ENCODE peak calls at places on chromosomes 16 and 17, in four cellular contexts. One of them, this sample, is unnamed.

GRCh38 chr17:43583332-43583731 is 37.2 kb upstream of the ETV4 start:
- DNase-seq in HCT116: no peak
- DNase-seq in uterus: no peak
- DNase-seq in adrenal gland: no peak
- DNase-seq in this sample: no peak

GRCh38 chr16:88754912-88755744 is 29.9 kb downstream of the PIEZO1 start:
- DNase-seq in adrenal gland: no peak
- DNase-seq in uterus: no peak
- DNase-seq in HCT116: no peak
- DNase-seq in this sample: no peak

GRCh38 chr17:17126131-17127110 is 79.7 kb downstream of the PLD6 start:
- DNase-seq in adrenal gland: no peak
- DNase-seq in uterus: no peak
- DNase-seq in HCT116: no peak
- DNase-seq in this sample: no peak

GRCh38 chr17:82097187-82097918 is 683 bp downstream of the FASN start:
- DNase-seq in adrenal gland: peak; percentile 69
- DNase-seq in HCT116: no peak
- DNase-seq in uterus: peak; percentile 39
- DNase-seq in this sample: no peak

GRCh38 chr17:29709861-29710849 is 87.4 kb upstream of the CORO6 start:
- DNase-seq in HCT116: no peak
- DNase-seq in adrenal gland: no peak
- DNase-seq in uterus: no peak
- DNase-seq in this sample: no peak

GRCh38 chr16:88495268-88495772 is 42.2 kb downstream of the ZFPM1 start:
- DNase-seq in HCT116: no peak
- DNase-seq in uterus: no peak
- DNase-seq in adrenal gland: no peak
- DNase-seq in this sample: no peak

GRCh38 chr17:1797323-1797722 is 32.4 kb downstream of the SMYD4 start:
- DNase-seq in adrenal gland: no peak
- DNase-seq in HCT116: no peak
- DNase-seq in uterus: no peak
- DNase-seq in this sample: no peak

GRCh38 chr16:3256146-3256875 is at the start of gene MEFV:
- DNase-seq in uterus: no peak
- DNase-seq in adrenal gland: no peak
- DNase-seq in HCT116: no peak
- DNase-seq in this sample: no peak

GRCh38 chr17:53823341-53824050 is 769 bp downstream of the KIF2B start:
- DNase-seq in adrenal gland: no peak
- DNase-seq in HCT116: no peak
- DNase-seq in uterus: no peak
- DNase-seq in this sample: no peak

GRCh38 chr16:24609740-24610420 is 70.5 kb downstream of the RBBP6 start:
- DNase-seq in uterus: peak; percentile 69
- DNase-seq in HCT116: no peak
- DNase-seq in adrenal gland: peak; percentile 64
- DNase-seq in this sample: peak; percentile 71

GRCh38 chr16:28193530-28194423 is 18.0 kb downstream of the XPO6 start:
- DNase-seq in HCT116: no peak
- DNase-seq in uterus: no peak
- DNase-seq in adrenal gland: no peak
- DNase-seq in this sample: no peak

GRCh38 chr17:60130466-60130865 is 19.3 kb upstream of the CA4 start:
- DNase-seq in adrenal gland: no peak
- DNase-seq in HCT116: no peak
- DNase-seq in uterus: no peak
- DNase-seq in this sample: no peak

GRCh38 chr17:82330322-82331239 is 3.0 kb downstream of the SECTM1 start:
- DNase-seq in HCT116: no peak
- DNase-seq in uterus: no peak
- DNase-seq in adrenal gland: no peak
- DNase-seq in this sample: no peak

GRCh38 chr17:43528988-43529814 is 16.9 kb downstream of the ETV4 start:
- DNase-seq in adrenal gland: no peak
- DNase-seq in uterus: no peak
- DNase-seq in HCT116: no peak
- DNase-seq in this sample: no peak

GRCh38 chr16:28592511-28592910 is 4.3 kb downstream of the SULT1A2 start:
- DNase-seq in adrenal gland: no peak
- DNase-seq in uterus: no peak
- DNase-seq in HCT116: no peak
- DNase-seq in this sample: no peak

GRCh38 chr17:10614536-10615155 is 42.5 kb downstream of the MYH3 start:
- DNase-seq in HCT116: peak; percentile 42
- DNase-seq in adrenal gland: peak; percentile 37
- DNase-seq in uterus: peak; percentile 27
- DNase-seq in this sample: no peak

GRCh38 chr17:48486557-48486956 is 44.3 kb downstream of the HOXB1 start:
- DNase-seq in adrenal gland: no peak
- DNase-seq in HCT116: peak; percentile 82
- DNase-seq in uterus: no peak
- DNase-seq in this sample: no peak

GRCh38 chr17:71085238-71086033 is 916.1 kb downstream of the KCNJ2 start:
- DNase-seq in uterus: no peak
- DNase-seq in adrenal gland: no peak
- DNase-seq in HCT116: peak; percentile 35
- DNase-seq in this sample: no peak

GRCh38 chr17:50661795-50662391 is 27.2 kb downstream of the ABCC3 start:
- DNase-seq in adrenal gland: peak; percentile 92
- DNase-seq in HCT116: peak; percentile 92
- DNase-seq in uterus: peak; percentile 79
- DNase-seq in this sample: no peak

GRCh38 chr16:65733706-65734105 is 611.8 kb upstream of the CDH11 start:
- DNase-seq in adrenal gland: no peak
- DNase-seq in uterus: no peak
- DNase-seq in HCT116: no peak
- DNase-seq in this sample: no peak

GRCh38 chr17:72795941-72796340 is 296.5 kb downstream of the SLC39A11 start:
- DNase-seq in adrenal gland: no peak
- DNase-seq in HCT116: no peak
- DNase-seq in uterus: no peak
- DNase-seq in this sample: no peak

GRCh38 chr16:73319747-73320146 is 271.8 kb upstream of the ZFHX3 start:
- DNase-seq in adrenal gland: no peak
- DNase-seq in HCT116: no peak
- DNase-seq in uterus: no peak
- DNase-seq in this sample: no peak

GRCh38 chr16:975313-975690 is 4.5 kb upstream of the LMF1 start:
- DNase-seq in HCT116: no peak
- DNase-seq in uterus: no peak
- DNase-seq in adrenal gland: no peak
- DNase-seq in this sample: no peak

GRCh38 chr16:47143329-47143676 is 442 bp downstream of the NETO2 start:
- DNase-seq in uterus: no peak
- DNase-seq in HCT116: peak; percentile 15
- DNase-seq in adrenal gland: peak; percentile 63
- DNase-seq in this sample: no peak
- TF ChIP-seq CTCF in uterus: no peak
- TF ChIP-seq CTCF in HCT116: peak; percentile 28
- TF ChIP-seq CTCF in adrenal gland: no peak
- TF ChIP-seq CTCF in this sample: peak; percentile 52

GRCh38 chr16:84599528-84600202 is 18.2 kb downstream of the COTL1 start:
- DNase-seq in HCT116: no peak
- DNase-seq in adrenal gland: peak; percentile 48
- DNase-seq in uterus: peak; percentile 52
- DNase-seq in this sample: peak; percentile 58
- H3K4me3 ChIP-seq in HCT116: no peak overlapping the region
- H3K4me3 ChIP-seq in adrenal gland: no peak overlapping the region
- H3K4me3 ChIP-seq in uterus: peak overlapping the region; percentile 11
- H3K4me3 ChIP-seq in this sample: no peak overlapping the region

DNA sequence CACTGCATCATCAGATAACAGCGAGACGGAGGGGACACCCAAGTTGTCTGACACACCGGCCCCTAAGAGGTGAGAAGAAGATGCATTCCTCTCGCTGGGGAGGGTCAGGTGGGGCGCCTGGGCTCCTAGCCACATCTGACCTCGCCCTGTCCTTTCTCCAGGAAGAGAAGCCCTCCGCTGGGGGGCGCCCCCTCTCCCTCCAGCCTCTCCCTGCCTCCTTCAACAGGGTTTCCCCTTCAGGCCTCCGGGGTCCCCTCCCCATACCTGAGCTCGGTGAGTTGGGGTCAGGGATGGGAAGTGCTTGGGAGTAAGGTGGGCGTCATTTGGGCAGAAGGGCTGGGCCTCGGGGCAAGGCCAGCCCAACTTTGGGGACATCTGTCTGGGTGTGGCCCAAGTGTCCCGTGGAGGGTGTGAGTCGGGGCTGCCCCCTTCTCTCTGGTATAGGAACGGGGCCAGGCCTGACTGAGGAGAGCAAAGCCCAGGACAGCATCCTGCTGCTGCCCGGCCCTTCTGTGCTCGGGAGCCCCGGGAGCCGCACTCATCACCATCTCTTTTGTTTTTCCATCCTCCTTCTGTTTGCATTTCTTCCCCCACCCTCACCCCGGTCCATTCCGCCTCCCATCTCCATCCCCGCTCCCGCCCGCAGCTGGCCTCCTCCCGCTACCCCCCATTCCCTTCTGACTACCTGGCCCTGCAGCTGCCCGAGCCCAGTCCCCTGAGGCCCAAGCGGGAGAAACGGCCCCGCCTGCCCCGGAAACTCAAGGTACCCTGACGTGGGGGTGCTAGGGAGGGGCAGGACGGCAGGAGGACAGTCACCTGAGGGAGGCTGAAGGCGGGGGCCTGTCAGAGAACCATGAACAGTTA is 5.0 kb downstream of the INO80E start:
- DNase-seq in HCT116: no peak
- DNase-seq in adrenal gland: no peak
- DNase-seq in uterus: no peak
- DNase-seq in this sample: no peak
- TF ChIP-seq CTCF in HCT116: no peak
- TF ChIP-seq CTCF in adrenal gland: no peak
- TF ChIP-seq CTCF in uterus: no peak
- TF ChIP-seq CTCF in this sample: no peak

GRCh38 chr17:75506888-75507287 is 8.4 kb downstream of the CASKIN2 start:
- DNase-seq in uterus: no peak
- DNase-seq in adrenal gland: no peak
- DNase-seq in HCT116: no peak
- DNase-seq in this sample: no peak

GRCh38 chr17:75507712-75508111 is 7.6 kb downstream of the CASKIN2 start:
- DNase-seq in HCT116: no peak
- DNase-seq in adrenal gland: no peak
- DNase-seq in uterus: no peak
- DNase-seq in this sample: peak; percentile 90

GRCh38 chr17:75509528-75510258 is 5.6 kb downstream of the CASKIN2 start:
- DNase-seq in HCT116: no peak
- DNase-seq in adrenal gland: peak; percentile 59
- DNase-seq in uterus: peak; percentile 68
- DNase-seq in this sample: no peak

GRCh38 chr17:75508122-75508719 is 7.1 kb downstream of the CASKIN2 start:
- DNase-seq in HCT116: no peak
- DNase-seq in uterus: no peak
- DNase-seq in adrenal gland: no peak
- DNase-seq in this sample: no peak

DNA sequence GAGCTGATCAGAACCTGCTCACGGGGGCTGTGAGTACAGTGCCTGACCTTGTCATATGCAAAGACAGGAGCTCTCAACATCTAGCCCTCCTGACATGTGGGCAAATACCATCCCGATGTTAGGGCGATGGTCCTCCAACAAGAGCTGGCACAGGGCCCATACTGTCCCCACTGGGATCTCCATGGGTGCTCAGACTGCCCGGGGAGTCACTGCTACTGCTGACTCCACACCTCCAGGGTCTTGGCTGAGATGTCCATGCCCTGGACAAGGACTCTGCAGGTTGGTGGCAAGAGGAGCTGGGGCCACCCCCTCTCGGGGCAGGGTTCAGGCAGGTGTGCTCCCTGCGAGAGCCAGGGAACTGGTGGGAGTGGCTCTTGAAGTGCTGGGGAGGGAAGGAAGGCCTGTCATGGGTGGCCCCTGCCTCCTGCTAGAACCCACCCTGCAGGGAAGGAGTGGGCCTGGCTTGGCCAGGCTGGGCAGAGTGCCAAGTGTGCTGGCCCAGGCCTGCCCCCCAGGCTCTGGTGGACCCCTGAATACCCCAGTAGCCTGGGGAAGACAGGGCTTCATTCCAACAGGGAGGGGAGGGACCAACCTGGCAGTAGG is 6.4 kb downstream of the CASKIN2 start:
- DNase-seq in adrenal gland: no peak
- DNase-seq in HCT116: no peak
- DNase-seq in uterus: no peak
- DNase-seq in this sample: no peak
- H3K4me3 ChIP-seq in adrenal gland: no peak overlapping the region
- H3K4me3 ChIP-seq in HCT116: no peak overlapping the region
- H3K4me3 ChIP-seq in uterus: no peak overlapping the region
- H3K4me3 ChIP-seq in this sample: no peak overlapping the region